ENCODE peak calls at places on chromosomes 3 and 15, in four cellular contexts. One of them, this sample, is unnamed.

GRCh38 chr3:134086616-134087015 is 56.9 kb upstream of the SLCO2A1 start:
- DNase-seq in brain microvascular endothelial cell: no peak
- DNase-seq in heart left ventricle: no peak
- DNase-seq in prostate gland: no peak
- DNase-seq in this sample: no peak

GRCh38 chr3:61200255-61200654 is 51.0 kb downstream of the FHIT start:
- DNase-seq in brain microvascular endothelial cell: no peak
- DNase-seq in heart left ventricle: no peak
- DNase-seq in prostate gland: no peak
- DNase-seq in this sample: no peak

GRCh38 chr3:104740874-104741273 is 625.8 kb upstream of the ALCAM start:
- DNase-seq in brain microvascular endothelial cell: no peak
- DNase-seq in heart left ventricle: no peak
- DNase-seq in prostate gland: no peak
- DNase-seq in this sample: no peak

GRCh38 chr15:84979651-84980050 is 2.0 kb upstream of the PDE8A start:
- DNase-seq in brain microvascular endothelial cell: no peak
- DNase-seq in heart left ventricle: peak; percentile 45
- DNase-seq in prostate gland: peak; percentile 15
- DNase-seq in this sample: no peak

GRCh38 chr3:114527036-114527644 is 233.3 kb downstream of the TIGIT start:
- DNase-seq in brain microvascular endothelial cell: no peak
- DNase-seq in heart left ventricle: no peak
- DNase-seq in prostate gland: no peak
- DNase-seq in this sample: no peak

GRCh38 chr15:67927501-67928156 is 87.8 kb upstream of the RNU6-1 start:
- DNase-seq in brain microvascular endothelial cell: peak; percentile 97
- DNase-seq in heart left ventricle: peak; percentile 84
- DNase-seq in prostate gland: peak; percentile 80
- DNase-seq in this sample: peak; percentile 65

GRCh38 chr3:188295876-188296275 is 141.9 kb downstream of the LPP start:
- DNase-seq in brain microvascular endothelial cell: no peak
- DNase-seq in heart left ventricle: no peak
- DNase-seq in prostate gland: no peak
- DNase-seq in this sample: no peak

GRCh38 chr3:33260104-33260503 is 17.1 kb upstream of the FBXL2 start:
- DNase-seq in brain microvascular endothelial cell: no peak
- DNase-seq in heart left ventricle: no peak
- DNase-seq in prostate gland: no peak
- DNase-seq in this sample: no peak

GRCh38 chr15:89332446-89332845 is 2.2 kb downstream of the POLG start:
- DNase-seq in brain microvascular endothelial cell: peak; percentile 14
- DNase-seq in heart left ventricle: no peak
- DNase-seq in prostate gland: no peak
- DNase-seq in this sample: no peak

GRCh38 chr3:122754867-122755835 is 38.5 kb downstream of the HSPBAP1 start:
- DNase-seq in brain microvascular endothelial cell: peak; percentile 25
- DNase-seq in heart left ventricle: no peak
- DNase-seq in prostate gland: no peak
- DNase-seq in this sample: no peak

GRCh38 chr3:1442271-1442670 is 349.4 kb downstream of the CNTN6 start:
- DNase-seq in brain microvascular endothelial cell: no peak
- DNase-seq in heart left ventricle: no peak
- DNase-seq in prostate gland: no peak
- DNase-seq in this sample: no peak

GRCh38 chr3:1444196-1444595 is 351.4 kb downstream of the CNTN6 start:
- DNase-seq in brain microvascular endothelial cell: no peak
- DNase-seq in heart left ventricle: no peak
- DNase-seq in prostate gland: no peak
- DNase-seq in this sample: no peak

DNA sequence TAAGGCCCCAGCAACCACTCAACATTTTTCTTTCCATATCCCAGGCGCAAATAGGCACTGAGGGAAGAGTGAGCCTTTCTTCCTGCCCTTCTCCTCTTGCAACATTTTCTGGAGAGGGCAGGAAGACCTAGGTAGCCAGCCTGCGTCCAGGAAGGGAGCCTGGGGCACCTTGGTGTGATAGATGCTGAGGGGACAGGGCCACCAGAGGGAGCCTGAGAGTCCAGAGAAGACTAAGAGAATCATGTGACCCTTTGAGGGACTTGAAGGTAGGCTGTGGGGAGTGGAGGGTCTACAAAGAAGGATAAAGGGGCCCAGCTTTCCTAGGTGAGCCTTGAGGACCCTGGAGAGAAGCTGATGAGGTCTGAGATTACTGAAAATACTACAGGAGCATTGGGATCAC is 346.6 kb downstream of the CNTN6 start:
- DNase-seq in brain microvascular endothelial cell: peak; percentile 0
- DNase-seq in heart left ventricle: no peak
- DNase-seq in prostate gland: no peak
- DNase-seq in this sample: no peak
- TF ChIP-seq CTCF in brain microvascular endothelial cell: peak; percentile 27
- TF ChIP-seq CTCF in heart left ventricle: no peak
- TF ChIP-seq CTCF in prostate gland: no peak
- TF ChIP-seq CTCF in this sample: no peak

DNA sequence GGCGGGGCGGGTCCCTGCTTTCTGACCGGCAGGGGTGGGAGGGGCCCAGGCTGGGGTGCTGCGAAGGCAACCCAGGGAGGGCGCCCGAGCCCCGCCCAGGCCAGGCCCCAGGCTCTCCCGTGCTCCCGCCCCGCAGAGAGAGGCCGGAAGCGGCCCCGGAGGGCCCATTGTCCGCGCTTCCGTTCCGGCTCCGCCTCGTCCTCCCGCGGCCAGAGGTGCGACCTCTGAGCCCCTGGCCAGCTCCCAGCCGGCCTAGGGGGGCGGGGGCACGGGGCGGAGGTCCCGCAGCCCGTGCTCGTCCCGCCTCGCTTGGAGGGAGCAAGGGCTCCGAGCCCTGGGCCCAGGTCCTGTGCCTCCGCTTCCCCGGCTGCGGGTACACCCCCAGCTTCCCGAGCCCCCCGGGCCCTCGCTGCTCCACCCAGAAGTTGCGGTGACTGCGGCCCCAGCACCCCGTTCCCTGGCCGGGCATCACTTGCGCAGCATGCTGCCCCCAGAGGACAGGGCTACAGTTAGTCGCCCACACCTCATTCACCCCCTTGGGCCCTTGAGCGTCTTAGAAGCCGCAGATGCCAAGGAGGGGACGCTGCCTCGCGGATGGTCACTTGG is 20.4 kb upstream of the PLXND1 start:
- DNase-seq in brain microvascular endothelial cell: peak; percentile 70
- DNase-seq in heart left ventricle: peak; percentile 98
- DNase-seq in prostate gland: peak; percentile 72
- DNase-seq in this sample: no peak
- TF ChIP-seq CTCF in brain microvascular endothelial cell: peak; percentile 31
- TF ChIP-seq CTCF in heart left ventricle: no peak
- TF ChIP-seq CTCF in prostate gland: peak; percentile 16
- TF ChIP-seq CTCF in this sample: no peak

GRCh38 chr3:124923833-124924232 is 10.7 kb downstream of the MUC13 start:
- DNase-seq in brain microvascular endothelial cell: no peak
- DNase-seq in heart left ventricle: no peak
- DNase-seq in prostate gland: no peak
- DNase-seq in this sample: no peak
- TF ChIP-seq CTCF in brain microvascular endothelial cell: peak; percentile 55
- TF ChIP-seq CTCF in heart left ventricle: no peak
- TF ChIP-seq CTCF in prostate gland: no peak
- TF ChIP-seq CTCF in this sample: peak; percentile 18

GRCh38 chr15:63915888-63916731 is 82.4 kb upstream of the HERC1 start:
- DNase-seq in brain microvascular endothelial cell: no peak
- DNase-seq in heart left ventricle: no peak
- DNase-seq in prostate gland: no peak
- DNase-seq in this sample: no peak
- TF ChIP-seq CTCF in brain microvascular endothelial cell: peak; percentile 76
- TF ChIP-seq CTCF in heart left ventricle: peak; percentile 15
- TF ChIP-seq CTCF in prostate gland: peak; percentile 35
- TF ChIP-seq CTCF in this sample: peak; percentile 43

GRCh38 chr15:34730701-34731100 is 24.1 kb downstream of the GJD2 start:
- DNase-seq in brain microvascular endothelial cell: no peak
- DNase-seq in heart left ventricle: no peak
- DNase-seq in prostate gland: no peak
- DNase-seq in this sample: no peak
- TF ChIP-seq CTCF in brain microvascular endothelial cell: no peak
- TF ChIP-seq CTCF in heart left ventricle: no peak
- TF ChIP-seq CTCF in prostate gland: no peak
- TF ChIP-seq CTCF in this sample: no peak

DNA sequence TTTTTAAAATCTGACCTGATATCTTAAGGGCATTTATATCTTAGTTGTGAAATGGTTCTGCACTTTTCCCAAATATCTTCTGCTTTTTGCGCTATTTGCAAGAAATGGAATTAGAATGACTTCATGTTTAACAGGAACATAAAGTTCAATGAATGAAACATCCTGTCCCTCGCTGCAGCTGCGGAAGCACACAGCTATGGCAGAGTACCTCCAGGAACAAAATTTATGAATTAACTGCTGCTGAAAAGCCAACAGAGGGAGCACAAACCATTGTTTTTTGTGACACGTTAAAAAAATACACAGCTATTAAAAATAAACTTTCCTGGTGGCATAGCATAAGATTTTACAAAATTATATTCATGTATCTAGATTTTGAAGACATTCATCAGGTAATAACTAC is 404.4 kb upstream of the MDFIC2 start:
- DNase-seq in brain microvascular endothelial cell: peak; percentile 44
- DNase-seq in heart left ventricle: peak; percentile 33
- DNase-seq in prostate gland: peak; percentile 25
- DNase-seq in this sample: peak; percentile 28
- TF ChIP-seq CTCF in brain microvascular endothelial cell: peak; percentile 59
- TF ChIP-seq CTCF in heart left ventricle: peak; percentile 51
- TF ChIP-seq CTCF in prostate gland: peak; percentile 53
- TF ChIP-seq CTCF in this sample: peak; percentile 61

GRCh38 chr3:24359645-24360462 is 134.8 kb downstream of the THRB start:
- DNase-seq in brain microvascular endothelial cell: no peak
- DNase-seq in heart left ventricle: no peak
- DNase-seq in prostate gland: no peak
- DNase-seq in this sample: no peak
- TF ChIP-seq CTCF in brain microvascular endothelial cell: peak; percentile 43
- TF ChIP-seq CTCF in heart left ventricle: peak; percentile 35
- TF ChIP-seq CTCF in prostate gland: no peak
- TF ChIP-seq CTCF in this sample: no peak